ENCODE peak calls at places on chromosomes 13 and 19, in nine cellular contexts. A is HCT116, X is stomach, R is spleen, U is endothelial cell of umbilical vein, C is transverse colon, I is breast epithelium, K is H1, P is esophagus muscularis mucosa. N is an unnamed sample. For H3K4me1, the result is how much of the 10 kb centered on the place peaks cover.

GRCh38 chr13:93098972-93099371 is 127.6 kb upstream of the GPC6 start:
- DNase-seq in C (peak), R (no peak), X (peak), I (no peak), K (no peak), P (no peak), U (no peak), A (no peak), N (no peak)

GRCh38 chr13:111165611-111166010 is 50.5 kb downstream of the ARHGEF7 start:
- DNase-seq in R (no peak), P (no peak), C (no peak), I (no peak), K (no peak), A (no peak), X (no peak), U (no peak), N (no peak)

GRCh38 chr13:40485611-40486517 is 180.6 kb downstream of the FOXO1 start:
- DNase-seq in P (no peak), R (no peak), K (no peak), C (no peak), X (no peak), U (no peak), I (no peak), A (no peak), N (no peak)

GRCh38 chr19:31818740-31819228 is 469.5 kb upstream of the TSHZ3 start:
- DNase-seq in I (no peak), C (no peak), K (no peak), R (no peak), A (no peak), X (no peak), P (no peak), U (no peak), N (no peak)

GRCh38 chr13:27822873-27823311 is 30.6 kb downstream of the GSX1 start:
- DNase-seq in P (no peak), R (no peak), K (no peak), X (no peak), U (peak), A (no peak), C (no peak), I (no peak), N (no peak)

GRCh38 chr19:3135961-3136683 is at the start of gene GNA15:
- DNase-seq in C (peak), K (no peak), U (no peak), A (no peak), P (no peak), X (peak), R (peak), I (peak), N (no peak)

GRCh38 chr13:109804654-109805053 is 18.3 kb upstream of the IRS2 start:
- DNase-seq in A (no peak), R (no peak), X (no peak), P (peak), I (no peak), U (no peak), K (no peak), C (no peak), N (no peak)

GRCh38 chr13:109957875-109958274 is 171.5 kb upstream of the IRS2 start:
- DNase-seq in A (no peak), K (no peak), X (no peak), C (no peak), P (no peak), U (no peak), I (no peak), R (no peak), N (no peak)

GRCh38 chr19:50928841-50929240 is 17.6 kb upstream of the KLK4 start:
- DNase-seq in A (no peak), K (no peak), I (no peak), X (no peak), U (no peak), C (no peak), R (no peak), P (no peak), N (no peak)

GRCh38 chr19:46860125-46860845 is 512 bp upstream of the ARHGAP35 start:
- DNase-seq in U (peak), I (peak), K (peak), A (peak), C (peak), X (peak), R (peak), P (peak), N (peak)

GRCh38 chr19:46861691-46862503 is 1.1 kb downstream of the ARHGAP35 start:
- DNase-seq in R (no peak), C (peak), K (no peak), A (no peak), I (no peak), X (peak), P (no peak), U (peak), N (peak)

GRCh38 chr19:46860846-46861690 is at the start of gene ARHGAP35:
- DNase-seq in R (peak), X (no peak), P (no peak), C (peak), K (no peak), U (no peak), I (no peak), A (no peak), N (no peak)

GRCh38 chr19:46862504-46862835 is 1.7 kb downstream of the ARHGAP35 start:
- DNase-seq in I (no peak), C (no peak), K (no peak), X (no peak), U (peak), A (no peak), P (no peak), R (no peak), N (peak)

DNA sequence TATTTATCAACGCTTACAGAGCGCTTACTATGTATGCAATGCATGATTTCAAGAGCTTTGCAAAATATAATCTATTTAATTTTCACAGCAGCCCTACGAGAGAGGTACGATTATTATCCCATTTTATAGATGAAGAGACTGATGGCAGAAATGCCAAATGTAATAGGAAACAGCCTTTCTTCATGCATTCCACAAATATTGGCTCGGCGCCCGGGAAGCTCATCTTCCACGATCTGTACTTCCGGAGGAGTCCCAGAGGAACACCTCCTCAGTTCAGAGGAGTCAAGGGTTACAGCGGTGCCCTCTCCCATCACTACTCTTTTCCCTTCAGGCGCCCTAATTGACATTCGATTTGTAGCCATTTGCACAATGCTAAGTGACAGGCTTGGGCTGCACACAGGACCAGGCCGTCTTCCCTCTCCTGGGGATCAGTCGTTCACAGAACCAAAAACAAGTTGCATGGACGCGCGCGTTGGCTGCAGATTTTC is 1.1 kb upstream of the ARHGAP35 start:
- DNase-seq in I (no peak), U (no peak), X (peak), C (peak), A (no peak), R (no peak), P (no peak), K (no peak), N (peak)
- TF ChIP-seq POLR2A in I (no peak), U (no peak), X (no peak), C (no peak), A (peak), R (no peak), P (no peak), K (peak), N (no peak)

GRCh38 chr13:114016321-114017027 is 42.6 kb upstream of the C13orf46 start:
- DNase-seq in I (no peak), R (no peak), P (no peak), X (no peak), A (no peak), C (no peak), K (no peak), U (no peak), N (no peak)

GRCh38 chr13:114013952-114014629 is 40.2 kb upstream of the C13orf46 start:
- DNase-seq in X (no peak), C (no peak), A (no peak), P (no peak), U (no peak), R (no peak), I (no peak), K (no peak), N (no peak)

GRCh38 chr13:114017028-114017630 is 43.3 kb upstream of the C13orf46 start:
- DNase-seq in K (no peak), R (no peak), C (no peak), X (no peak), I (no peak), U (no peak), A (no peak), P (no peak), N (no peak)

GRCh38 chr13:114015111-114015551 is 41.3 kb upstream of the C13orf46 start:
- DNase-seq in I (no peak), A (no peak), R (no peak), U (no peak), C (peak), X (peak), K (no peak), P (no peak), N (no peak)

DNA sequence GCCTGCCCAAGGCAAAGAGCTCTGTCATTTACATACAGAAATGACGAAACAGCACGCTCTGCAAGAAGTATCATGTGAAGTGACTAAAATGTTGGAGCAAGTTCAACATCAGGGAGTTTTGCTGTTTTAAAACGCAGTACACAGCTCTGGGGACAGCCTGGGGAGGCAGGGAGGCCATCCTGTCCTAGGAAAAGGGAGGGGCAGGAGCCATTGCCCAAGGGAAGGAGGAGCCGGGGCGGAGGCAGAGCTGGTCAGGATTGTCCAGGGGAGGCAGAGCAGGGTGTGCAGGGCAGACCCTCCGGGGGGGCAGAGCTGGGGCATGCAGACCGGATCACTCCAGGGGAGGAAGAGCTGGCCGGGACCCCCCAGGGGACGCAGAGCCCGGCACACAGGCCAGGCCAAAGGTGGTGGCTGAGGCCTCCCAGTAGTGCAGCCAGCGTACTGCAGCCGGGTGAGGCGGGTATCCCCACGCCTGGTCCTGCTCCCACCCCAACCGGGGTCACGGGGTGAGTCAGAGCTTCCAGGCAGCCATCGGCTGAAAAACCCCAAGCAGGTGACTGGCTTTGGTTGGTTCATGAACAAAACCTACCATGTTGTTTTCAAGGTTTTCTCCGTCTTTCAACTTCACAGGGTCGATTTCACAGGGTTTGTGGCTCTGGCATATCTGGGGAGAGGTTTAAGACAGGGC is 41.9 kb upstream of the C13orf46 start:
- DNase-seq in P (no peak), A (no peak), K (no peak), R (no peak), I (peak), U (no peak), C (peak), X (peak), N (no peak)
- TF ChIP-seq POLR2AphosphoS5 in P (no peak), A (no peak), K (no peak), R (peak), I (no peak), U (peak), C (no peak), X (no peak), N (no peak)

DNA sequence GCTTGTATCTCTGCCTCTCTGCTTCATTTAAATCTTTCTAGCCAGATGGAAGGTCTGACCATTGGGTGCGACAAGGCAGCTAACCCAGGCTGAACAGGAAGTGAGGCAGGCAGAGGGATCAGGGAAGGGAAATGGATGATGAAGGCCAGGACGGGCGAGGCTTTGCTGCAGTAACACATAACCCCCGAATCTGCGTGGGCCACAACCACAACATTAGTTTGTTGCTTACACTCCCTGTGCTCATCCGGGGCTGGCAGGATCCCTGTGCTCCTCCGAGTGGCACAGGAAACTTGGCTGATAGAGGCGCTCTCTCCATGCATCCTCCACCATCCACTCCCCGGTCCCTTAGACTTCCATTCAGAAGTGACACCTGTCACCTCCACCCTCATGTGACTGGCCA is 1.1 kb upstream of the FLT3LG start:
- DNase-seq in K (no peak), U (no peak), C (no peak), A (no peak), I (no peak), R (no peak), X (no peak), P (no peak), N (no peak)
- H3K4me1 ChIP-seq in K (under half), U (under half), C (under half), A (half or more), I (under half), R (half or more), X (under half), P (under half), N (under half)

DNA sequence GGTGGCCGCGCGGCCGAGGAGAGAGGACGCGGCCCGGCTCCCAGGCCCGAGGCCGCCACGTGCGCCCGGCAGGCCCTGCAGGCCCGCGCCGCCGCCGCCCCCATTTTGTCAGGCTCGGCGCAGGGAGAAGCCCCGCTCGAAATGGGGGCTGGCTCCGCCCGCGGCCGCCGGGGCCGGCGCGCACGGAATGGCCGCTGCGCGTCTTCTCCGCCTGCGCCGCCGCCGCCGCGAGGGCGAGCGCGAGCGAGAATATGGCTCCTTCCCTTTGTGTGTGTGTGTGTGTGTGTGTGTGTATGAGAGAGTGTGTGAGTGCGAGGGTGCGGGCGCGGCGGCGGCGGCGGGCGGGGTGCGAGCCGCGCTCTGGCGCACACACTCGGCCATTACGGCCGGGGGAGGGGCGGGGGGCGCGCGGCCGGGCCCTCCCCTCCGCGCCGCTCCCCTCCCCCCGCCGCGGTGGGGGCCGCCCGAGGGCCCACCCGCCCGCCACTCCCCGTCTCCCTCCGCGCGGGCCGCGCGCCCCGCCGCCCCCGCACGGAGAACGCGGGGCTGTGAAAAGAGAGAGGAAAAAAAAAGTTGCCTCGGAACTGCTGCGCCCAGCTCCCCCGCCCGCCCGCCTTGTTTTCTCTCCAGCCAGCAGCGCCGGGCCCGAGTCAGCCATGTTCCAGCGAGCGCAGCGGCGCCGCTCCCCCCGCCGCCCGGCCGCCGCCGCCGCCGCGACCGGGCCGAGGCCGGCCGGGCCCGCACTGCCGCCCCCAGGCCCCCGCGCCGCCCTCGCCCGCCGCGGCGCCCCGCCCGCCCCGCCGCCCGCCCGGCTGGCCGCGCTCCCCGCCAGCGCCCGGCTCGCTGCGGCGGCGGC is 1.0 kb downstream of the HMGB1 start:
- DNase-seq in C (peak), I (peak), U (no peak), A (no peak), P (peak), X (peak), R (peak), K (no peak), N (peak)
- TF ChIP-seq POLR2A in C (no peak), I (no peak), U (no peak), A (no peak), P (no peak), X (no peak), R (no peak), K (no peak), N (no peak)

GRCh38 chr13:77859450-77859849 is 59.2 kb downstream of the EDNRB start:
- DNase-seq in R (no peak), A (no peak), P (no peak), X (no peak), I (no peak), K (no peak), C (peak), U (no peak), N (peak)

GRCh38 chr13:77857810-77858209 is 60.8 kb downstream of the EDNRB start:
- DNase-seq in I (no peak), A (no peak), K (no peak), C (no peak), U (no peak), R (no peak), P (no peak), X (no peak), N (no peak)

DNA sequence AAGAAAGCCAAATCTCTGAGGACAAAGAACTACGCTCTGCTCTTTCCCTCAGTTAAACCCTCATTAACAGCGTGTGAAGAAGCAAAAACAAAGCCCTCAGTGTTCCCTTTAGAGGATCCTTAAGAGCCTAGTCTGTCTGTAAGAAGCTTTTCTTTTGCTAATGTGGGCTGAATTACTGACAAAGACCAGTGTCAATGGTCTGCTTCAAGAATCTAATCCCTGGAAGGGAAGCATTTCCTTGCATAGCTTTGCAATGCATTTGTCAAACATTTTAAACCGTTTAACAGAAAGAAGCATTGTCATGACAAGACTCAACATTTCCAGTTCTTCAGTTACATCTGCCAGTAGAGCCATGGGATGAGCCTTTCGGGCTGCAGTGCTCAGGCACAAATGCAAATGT is 64.9 kb downstream of the EDNRB start:
- DNase-seq in R (no peak), P (no peak), K (peak), I (no peak), C (no peak), U (no peak), A (no peak), X (no peak), N (no peak)
- TF ChIP-seq POLR2AphosphoS5 in R (no peak), P (no peak), K (no peak), I (no peak), C (no peak), U (no peak), A (no peak), X (no peak), N (no peak)

GRCh38 chr19:10005632-10006334 is 4.5 kb downstream of the COL5A3 start:
- DNase-seq in R (no peak), C (no peak), U (no peak), P (no peak), A (no peak), K (no peak), I (no peak), X (no peak), N (no peak)
- H3K4me1 ChIP-seq in R (under half), C (under half), U (under half), P (under half), A (under half), K (under half), I (under half), X (under half), N (under half)

N was measured in sigmoid colon.